ENCODE peak calls at places on chromosomes 2 and 18, in eight cellular contexts. One of them, this sample, is unnamed.
A peak's percentile ranks its signal among the peaks of the same experiment; 100 is the strongest.

GRCh38 chr2:177038772-177039484 is 173.7 kb upstream of the HNRNPA3 start:
- DNase-seq in cardiac muscle cell: no peak
- DNase-seq in SK-N-SH: peak; percentile 58
- DNase-seq in HCT116: no peak
- DNase-seq in brain microvascular endothelial cell: no peak
- DNase-seq in A549: no peak
- DNase-seq in A673: peak; percentile 36
- DNase-seq in ascending aorta: no peak
- DNase-seq in this sample: peak; percentile 4

GRCh38 chr2:112880696-112881095 is 30.3 kb upstream of the IL37 start:
- DNase-seq in cardiac muscle cell: no peak
- DNase-seq in SK-N-SH: no peak
- DNase-seq in HCT116: no peak
- DNase-seq in brain microvascular endothelial cell: peak; percentile 45
- DNase-seq in A549: no peak
- DNase-seq in A673: no peak
- DNase-seq in ascending aorta: no peak
- DNase-seq in this sample: no peak

GRCh38 chr2:98568161-98568956 is 40.0 kb downstream of the COA5 start:
- DNase-seq in cardiac muscle cell: no peak
- DNase-seq in SK-N-SH: no peak
- DNase-seq in HCT116: no peak
- DNase-seq in brain microvascular endothelial cell: no peak
- DNase-seq in A549: no peak
- DNase-seq in A673: no peak
- DNase-seq in ascending aorta: no peak
- DNase-seq in this sample: no peak

GRCh38 chr2:236551843-236552542 is 17.6 kb upstream of the ACKR3 start:
- DNase-seq in cardiac muscle cell: no peak
- DNase-seq in SK-N-SH: no peak
- DNase-seq in HCT116: no peak
- DNase-seq in brain microvascular endothelial cell: no peak
- DNase-seq in A549: no peak
- DNase-seq in A673: no peak
- DNase-seq in ascending aorta: no peak
- DNase-seq in this sample: no peak

GRCh38 chr2:197215988-197216979 is 94.3 kb downstream of the ANKRD44 start:
- DNase-seq in cardiac muscle cell: no peak
- DNase-seq in SK-N-SH: no peak
- DNase-seq in HCT116: no peak
- DNase-seq in brain microvascular endothelial cell: no peak
- DNase-seq in A549: no peak
- DNase-seq in A673: peak; percentile 60
- DNase-seq in ascending aorta: no peak
- DNase-seq in this sample: no peak

GRCh38 chr2:54561010-54561409 is 104.9 kb downstream of the SPTBN1 start:
- DNase-seq in cardiac muscle cell: no peak
- DNase-seq in SK-N-SH: no peak
- DNase-seq in HCT116: no peak
- DNase-seq in brain microvascular endothelial cell: no peak
- DNase-seq in A549: no peak
- DNase-seq in A673: no peak
- DNase-seq in ascending aorta: no peak
- DNase-seq in this sample: no peak

GRCh38 chr2:100639588-100640195 is 76.9 kb downstream of the PDCL3 start:
- DNase-seq in cardiac muscle cell: no peak
- DNase-seq in SK-N-SH: no peak
- DNase-seq in HCT116: no peak
- DNase-seq in brain microvascular endothelial cell: no peak
- DNase-seq in A549: no peak
- DNase-seq in A673: no peak
- DNase-seq in ascending aorta: no peak
- DNase-seq in this sample: no peak

GRCh38 chr2:235494716-235495372 is 1.0 kb downstream of the AGAP1 start:
- DNase-seq in cardiac muscle cell: peak; percentile 47
- DNase-seq in SK-N-SH: peak; percentile 71
- DNase-seq in HCT116: no peak
- DNase-seq in brain microvascular endothelial cell: peak; percentile 32
- DNase-seq in A549: no peak
- DNase-seq in A673: peak; percentile 60
- DNase-seq in ascending aorta: no peak
- DNase-seq in this sample: no peak

GRCh38 chr2:181805228-181806038 is 86.1 kb upstream of the ITPRID2 start:
- DNase-seq in cardiac muscle cell: no peak
- DNase-seq in SK-N-SH: no peak
- DNase-seq in HCT116: no peak
- DNase-seq in brain microvascular endothelial cell: no peak
- DNase-seq in A549: no peak
- DNase-seq in A673: peak; percentile 29
- DNase-seq in ascending aorta: no peak
- DNase-seq in this sample: no peak

GRCh38 chr2:34815052-34815741 is 1216.1 kb upstream of the FAM98A start:
- DNase-seq in cardiac muscle cell: no peak
- DNase-seq in SK-N-SH: no peak
- DNase-seq in HCT116: no peak
- DNase-seq in brain microvascular endothelial cell: no peak
- DNase-seq in A549: no peak
- DNase-seq in A673: no peak
- DNase-seq in ascending aorta: no peak
- DNase-seq in this sample: no peak

GRCh38 chr2:126988482-126988881 is 89.8 kb downstream of the TEX51 start:
- DNase-seq in cardiac muscle cell: no peak
- DNase-seq in SK-N-SH: no peak
- DNase-seq in HCT116: no peak
- DNase-seq in brain microvascular endothelial cell: no peak
- DNase-seq in A549: no peak
- DNase-seq in A673: no peak
- DNase-seq in ascending aorta: no peak
- DNase-seq in this sample: no peak

GRCh38 chr2:238098854-238099708 is 1.1 kb upstream of the ESPNL start:
- DNase-seq in cardiac muscle cell: no peak
- DNase-seq in SK-N-SH: peak; percentile 43
- DNase-seq in HCT116: no peak
- DNase-seq in brain microvascular endothelial cell: no peak
- DNase-seq in A549: no peak
- DNase-seq in A673: no peak
- DNase-seq in ascending aorta: no peak
- DNase-seq in this sample: no peak

GRCh38 chr2:152573168-152573567 is 144.1 kb downstream of the PRPF40A start:
- DNase-seq in cardiac muscle cell: no peak
- DNase-seq in SK-N-SH: peak; percentile 12
- DNase-seq in HCT116: peak; percentile 4
- DNase-seq in brain microvascular endothelial cell: peak; percentile 95
- DNase-seq in A549: peak; percentile 43
- DNase-seq in A673: peak; percentile 84
- DNase-seq in ascending aorta: no peak
- DNase-seq in this sample: no peak

GRCh38 chr18:49886891-49887764 is 73.8 kb upstream of the ACAA2 start:
- DNase-seq in cardiac muscle cell: no peak
- DNase-seq in SK-N-SH: no peak
- DNase-seq in HCT116: peak; percentile 12
- DNase-seq in brain microvascular endothelial cell: no peak
- DNase-seq in A549: no peak
- DNase-seq in A673: peak; percentile 16
- DNase-seq in ascending aorta: no peak
- DNase-seq in this sample: no peak

GRCh38 chr18:8526316-8526715 is 82.9 kb upstream of the RAB12 start:
- DNase-seq in cardiac muscle cell: no peak
- DNase-seq in SK-N-SH: no peak
- DNase-seq in HCT116: no peak
- DNase-seq in brain microvascular endothelial cell: no peak
- DNase-seq in A549: no peak
- DNase-seq in A673: no peak
- DNase-seq in ascending aorta: no peak
- DNase-seq in this sample: no peak

GRCh38 chr2:128311755-128312341 is 6.8 kb downstream of the HS6ST1 start:
- DNase-seq in cardiac muscle cell: no peak
- DNase-seq in SK-N-SH: peak; percentile 13
- DNase-seq in HCT116: no peak
- DNase-seq in brain microvascular endothelial cell: no peak
- DNase-seq in A549: no peak
- DNase-seq in A673: no peak
- DNase-seq in ascending aorta: peak; percentile 4
- DNase-seq in this sample: no peak

GRCh38 chr2:215796160-215796559 is 217.2 kb downstream of the MREG start:
- DNase-seq in cardiac muscle cell: no peak
- DNase-seq in SK-N-SH: peak; percentile 43
- DNase-seq in HCT116: no peak
- DNase-seq in brain microvascular endothelial cell: peak; percentile 85
- DNase-seq in A549: no peak
- DNase-seq in A673: peak; percentile 85
- DNase-seq in ascending aorta: no peak
- DNase-seq in this sample: no peak

GRCh38 chr2:238796223-238796885 is 51.5 kb upstream of the TWIST2 start:
- DNase-seq in cardiac muscle cell: no peak
- DNase-seq in SK-N-SH: no peak
- DNase-seq in HCT116: no peak
- DNase-seq in brain microvascular endothelial cell: no peak
- DNase-seq in A549: no peak
- DNase-seq in A673: no peak
- DNase-seq in ascending aorta: no peak
- DNase-seq in this sample: no peak

GRCh38 chr2:219131744-219132143 is 28.9 kb downstream of the NHEJ1 start:
- DNase-seq in cardiac muscle cell: no peak
- DNase-seq in SK-N-SH: no peak
- DNase-seq in HCT116: no peak
- DNase-seq in brain microvascular endothelial cell: no peak
- DNase-seq in A549: no peak
- DNase-seq in A673: no peak
- DNase-seq in ascending aorta: no peak
- DNase-seq in this sample: no peak
- H3K4me3 ChIP-seq in cardiac muscle cell: no peak overlapping the region
- H3K4me3 ChIP-seq in SK-N-SH: no peak overlapping the region
- H3K4me3 ChIP-seq in HCT116: no peak overlapping the region
- H3K4me3 ChIP-seq in brain microvascular endothelial cell: no peak overlapping the region
- H3K4me3 ChIP-seq in A549: no peak overlapping the region
- H3K4me3 ChIP-seq in A673: no peak overlapping the region
- H3K4me3 ChIP-seq in ascending aorta: no peak overlapping the region
- H3K4me3 ChIP-seq in this sample: no peak overlapping the region

DNA sequence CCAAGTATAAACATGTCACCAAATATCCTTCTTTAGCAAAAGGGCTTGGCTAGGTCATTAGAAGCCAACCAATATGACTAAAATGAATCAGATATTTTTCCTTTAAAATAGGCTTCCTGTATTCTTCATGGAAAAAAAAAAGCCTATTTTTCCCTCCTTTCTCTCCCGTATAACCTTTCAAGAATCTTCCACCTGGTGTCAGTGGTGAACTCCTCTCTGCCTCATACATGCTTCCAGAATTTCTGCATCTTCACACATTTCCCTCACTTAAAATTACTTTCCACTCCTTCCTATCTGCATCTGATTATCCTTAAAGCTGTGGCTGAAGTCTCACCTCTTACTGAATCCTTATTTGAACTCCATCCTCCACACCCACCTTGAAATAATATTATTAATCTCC is 116.9 kb upstream of the FANCL start:
- DNase-seq in cardiac muscle cell: no peak
- DNase-seq in SK-N-SH: no peak
- DNase-seq in HCT116: no peak
- DNase-seq in brain microvascular endothelial cell: no peak
- DNase-seq in A549: no peak
- DNase-seq in A673: no peak
- DNase-seq in ascending aorta: no peak
- DNase-seq in this sample: no peak
- TF ChIP-seq CTCF in cardiac muscle cell: no peak
- TF ChIP-seq CTCF in SK-N-SH: no peak
- TF ChIP-seq CTCF in HCT116: no peak
- TF ChIP-seq CTCF in brain microvascular endothelial cell: no peak
- TF ChIP-seq CTCF in A549: no peak
- TF ChIP-seq CTCF in A673: no peak
- TF ChIP-seq CTCF in ascending aorta: no peak
- TF ChIP-seq CTCF in this sample: no peak

GRCh38 chr18:48827321-48828200 is 123.2 kb downstream of the SMAD7 start:
- DNase-seq in cardiac muscle cell: peak; percentile 84
- DNase-seq in SK-N-SH: peak; percentile 73
- DNase-seq in HCT116: no peak
- DNase-seq in brain microvascular endothelial cell: peak; percentile 71
- DNase-seq in A549: no peak
- DNase-seq in A673: peak; percentile 63
- DNase-seq in ascending aorta: no peak
- DNase-seq in this sample: peak; percentile 28

GRCh38 chr18:48826806-48827205 is 124.0 kb downstream of the SMAD7 start:
- DNase-seq in cardiac muscle cell: no peak
- DNase-seq in SK-N-SH: no peak
- DNase-seq in HCT116: no peak
- DNase-seq in brain microvascular endothelial cell: no peak
- DNase-seq in A549: no peak
- DNase-seq in A673: no peak
- DNase-seq in ascending aorta: no peak
- DNase-seq in this sample: no peak

GRCh38 chr18:48828201-48828580 is 122.6 kb downstream of the SMAD7 start:
- DNase-seq in cardiac muscle cell: no peak
- DNase-seq in SK-N-SH: no peak
- DNase-seq in HCT116: no peak
- DNase-seq in brain microvascular endothelial cell: no peak
- DNase-seq in A549: no peak
- DNase-seq in A673: no peak
- DNase-seq in ascending aorta: no peak
- DNase-seq in this sample: no peak

GRCh38 chr18:48829443-48830149 is 121.2 kb downstream of the SMAD7 start:
- DNase-seq in cardiac muscle cell: peak; percentile 56
- DNase-seq in SK-N-SH: no peak
- DNase-seq in HCT116: no peak
- DNase-seq in brain microvascular endothelial cell: no peak
- DNase-seq in A549: no peak
- DNase-seq in A673: no peak
- DNase-seq in ascending aorta: no peak
- DNase-seq in this sample: no peak

GRCh38 chr18:48828713-48829442 is 121.9 kb downstream of the SMAD7 start:
- DNase-seq in cardiac muscle cell: peak; percentile 60
- DNase-seq in SK-N-SH: peak; percentile 70
- DNase-seq in HCT116: no peak
- DNase-seq in brain microvascular endothelial cell: no peak
- DNase-seq in A549: no peak
- DNase-seq in A673: peak; percentile 49
- DNase-seq in ascending aorta: no peak
- DNase-seq in this sample: no peak
- H3K4me3 ChIP-seq in cardiac muscle cell: peak overlapping the region; percentile 27
- H3K4me3 ChIP-seq in SK-N-SH: no peak overlapping the region
- H3K4me3 ChIP-seq in HCT116: no peak overlapping the region
- H3K4me3 ChIP-seq in brain microvascular endothelial cell: no peak overlapping the region
- H3K4me3 ChIP-seq in A549: no peak overlapping the region
- H3K4me3 ChIP-seq in A673: no peak overlapping the region
- H3K4me3 ChIP-seq in ascending aorta: no peak overlapping the region
- H3K4me3 ChIP-seq in this sample: no peak overlapping the region

DNA sequence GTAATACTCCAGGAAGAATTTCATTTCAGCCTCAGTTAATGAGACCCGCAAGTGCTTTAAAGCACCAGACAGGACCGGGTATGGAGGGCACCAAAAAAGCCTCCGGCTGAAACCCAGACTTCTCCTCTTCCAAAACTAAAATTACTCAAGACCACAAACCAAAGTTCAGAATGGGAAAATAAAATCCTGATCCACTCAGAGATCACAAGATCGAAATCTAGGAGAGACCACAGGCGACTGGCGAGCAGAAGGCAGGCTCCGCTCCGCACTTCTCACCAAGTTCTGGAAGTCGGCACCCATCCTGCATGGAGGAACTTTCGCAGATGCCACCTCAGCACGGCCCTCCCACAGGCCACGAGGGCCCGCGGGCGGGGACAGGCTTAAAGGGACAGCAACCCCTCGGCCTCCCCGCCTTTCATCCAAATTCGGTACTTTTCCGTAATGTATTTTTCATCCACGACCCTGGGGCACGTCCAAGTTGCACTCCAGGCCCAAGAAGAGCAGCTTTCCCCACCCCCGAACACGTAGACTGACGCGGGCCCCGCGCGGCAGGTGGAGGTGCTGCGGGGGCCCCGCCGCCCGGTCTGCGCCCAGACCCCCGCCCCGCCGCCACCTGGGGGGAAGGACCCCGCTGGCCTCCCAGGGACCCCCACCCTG is 43.7 kb downstream of the HDLBP start:
- DNase-seq in cardiac muscle cell: peak; percentile 79
- DNase-seq in SK-N-SH: peak; percentile 78
- DNase-seq in HCT116: peak; percentile 38
- DNase-seq in brain microvascular endothelial cell: peak; percentile 76
- DNase-seq in A549: peak; percentile 45
- DNase-seq in A673: peak; percentile 80
- DNase-seq in ascending aorta: peak; percentile 70
- DNase-seq in this sample: peak; percentile 42
- TF ChIP-seq CTCF in cardiac muscle cell: no peak
- TF ChIP-seq CTCF in SK-N-SH: no peak
- TF ChIP-seq CTCF in HCT116: no peak
- TF ChIP-seq CTCF in brain microvascular endothelial cell: no peak
- TF ChIP-seq CTCF in A549: no peak
- TF ChIP-seq CTCF in A673: no peak
- TF ChIP-seq CTCF in ascending aorta: no peak
- TF ChIP-seq CTCF in this sample: no peak

This sample was measured in LNCaP clone FGC.